ENCODE peak calls at places on chromosomes 2 and 18, in nine cellular contexts. K is left lung, P is esophagus squamous epithelium, S is uterus, X is K562, A is right lobe of liver, Y is hepatocyte, F is mesendoderm, T is lower lobe of right lung. U is an unnamed sample.
A peak's percentile ranks its signal among the peaks of the same experiment; 100 is the strongest.

GRCh38 chr2:144942516-144943256 is 422.8 kb upstream of the ZEB2 start:
- DNase-seq in K (no peak), P (no peak), S (no peak), X (peak; percentile 32), A (no peak), Y (peak; percentile 25), F (no peak), T (no peak), U (no peak)

GRCh38 chr2:238063414-238064189 is 2.8 kb downstream of the SCLY start:
- DNase-seq in K (no peak), P (no peak), S (no peak), X (no peak), A (peak; percentile 65), Y (no peak), F (no peak), T (no peak), U (peak; percentile 18)

GRCh38 chr2:7052404-7052803 is 135.2 kb downstream of the RNF144A start:
- DNase-seq in K (no peak), P (no peak), S (no peak), X (no peak), A (no peak), Y (no peak), F (no peak), T (no peak), U (no peak)

GRCh38 chr2:62505649-62506420 is at the start of gene TMEM17:
- DNase-seq in K (peak; percentile 91), P (peak; percentile 16), S (peak; percentile 95), X (peak; percentile 87), A (peak; percentile 95), Y (peak; percentile 93), F (peak; percentile 96), T (peak; percentile 93), U (peak; percentile 91)

GRCh38 chr2:74131901-74132300 is 15.8 kb downstream of the BOLA3 start:
- DNase-seq in K (no peak), P (no peak), S (no peak), X (peak; percentile 88), A (no peak), Y (no peak), F (no peak), T (no peak), U (no peak)

GRCh38 chr2:122627388-122627787 is 871.9 kb downstream of the TSN start:
- DNase-seq in K (no peak), P (no peak), S (no peak), X (no peak), A (no peak), Y (no peak), F (no peak), T (no peak), U (no peak)

GRCh38 chr2:174939046-174939445 is 66.1 kb downstream of the CHN1 start:
- DNase-seq in K (no peak), P (no peak), S (no peak), X (no peak), A (no peak), Y (no peak), F (no peak), T (no peak), U (no peak)

GRCh38 chr2:174729797-174730529 is 34.3 kb downstream of the CHRNA1 start:
- DNase-seq in K (no peak), P (no peak), S (no peak), X (no peak), A (no peak), Y (peak; percentile 35), F (peak; percentile 45), T (no peak), U (no peak)

GRCh38 chr2:135925571-135925970 is 49.3 kb upstream of the MCM6 start:
- DNase-seq in K (no peak), P (no peak), S (no peak), X (no peak), A (no peak), Y (no peak), F (no peak), T (no peak), U (no peak)

GRCh38 chr18:74951165-74951760 is 257.7 kb downstream of the PTGR3 start:
- DNase-seq in K (peak; percentile 66), P (no peak), S (no peak), X (no peak), A (no peak), Y (peak; percentile 39), F (no peak), T (peak; percentile 75), U (no peak)

GRCh38 chr2:1886405-1886992 is 142.2 kb upstream of the PXDN start:
- DNase-seq in K (peak; percentile 56), P (no peak), S (peak; percentile 25), X (peak; percentile 57), A (peak; percentile 77), Y (peak; percentile 88), F (peak; percentile 80), T (peak; percentile 77), U (peak; percentile 62)

GRCh38 chr2:162732946-162733698 is 105.4 kb downstream of the KCNH7 start:
- DNase-seq in K (no peak), P (no peak), S (no peak), X (no peak), A (no peak), Y (peak; percentile 32), F (peak; percentile 27), T (no peak), U (no peak)

GRCh38 chr2:239438968-239439367 is 38.1 kb upstream of the HDAC4 start:
- DNase-seq in K (no peak), P (no peak), S (no peak), X (no peak), A (no peak), Y (no peak), F (no peak), T (no peak), U (no peak)

GRCh38 chr2:239438368-239438767 is 37.5 kb upstream of the HDAC4 start:
- DNase-seq in K (no peak), P (no peak), S (no peak), X (no peak), A (no peak), Y (no peak), F (no peak), T (no peak), U (no peak)

GRCh38 chr2:239436076-239436475 is 35.3 kb upstream of the HDAC4 start:
- DNase-seq in K (no peak), P (no peak), S (no peak), X (no peak), A (no peak), Y (no peak), F (peak; percentile 17), T (no peak), U (no peak)

GRCh38 chr2:239439383-239440315 is 38.8 kb upstream of the HDAC4 start:
- DNase-seq in K (no peak), P (no peak), S (no peak), X (no peak), A (no peak), Y (no peak), F (no peak), T (no peak), U (peak; percentile 28)

GRCh38 chr2:239436669-239437325 is 36.0 kb upstream of the HDAC4 start:
- DNase-seq in K (no peak), P (no peak), S (no peak), X (no peak), A (no peak), Y (no peak), F (no peak), T (no peak), U (no peak)
- H3K4me1 ChIP-seq in K (no peaks in the 10 kb centered on the region), P (peaks cover 20% of the 10 kb centered on the region), S (no peaks in the 10 kb centered on the region), X (no peaks in the 10 kb centered on the region), A (no peaks in the 10 kb centered on the region), Y (peaks cover 12% of the 10 kb centered on the region), F (no peaks in the 10 kb centered on the region), T (peaks cover 16% of the 10 kb centered on the region), U (peaks cover 13% of the 10 kb centered on the region)

DNA sequence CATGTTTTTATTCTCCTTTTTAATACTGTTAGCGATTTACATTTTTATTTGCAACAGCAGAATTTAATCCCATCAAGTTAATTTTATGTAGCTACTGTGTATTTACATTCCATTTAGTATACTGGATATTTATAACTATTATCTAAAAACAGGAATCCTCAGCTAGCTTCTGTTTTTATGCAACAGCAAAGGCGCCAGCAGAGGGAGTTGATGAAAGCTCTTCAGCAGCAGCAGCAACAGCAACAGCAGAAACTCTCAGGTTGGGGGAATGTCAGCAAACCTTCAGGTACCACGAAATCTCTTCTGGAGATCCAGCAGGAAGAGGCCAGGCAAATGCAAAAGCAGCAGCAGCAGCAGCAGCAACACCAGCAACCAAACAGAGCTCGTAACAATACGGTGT is 26.2 kb upstream of the SNORC start:
- DNase-seq in K (no peak), P (no peak), S (no peak), X (no peak), A (no peak), Y (no peak), F (peak; percentile 34), T (no peak), U (no peak)
- H3K27ac ChIP-seq in K (no peak overlapping the region), P (no peak overlapping the region), S (no peak overlapping the region), X (no peak overlapping the region), A (no peak overlapping the region), Y (no peak overlapping the region), F (no peak overlapping the region), T (no peak overlapping the region), U (no peak overlapping the region)

GRCh38 chr18:79405781-79406575 is 10.2 kb downstream of the NFATC1 start:
- DNase-seq in K (peak; percentile 87), P (peak; percentile 73), S (no peak), X (no peak), A (peak; percentile 79), Y (no peak), F (no peak), T (peak; percentile 84), U (peak; percentile 78)
- H3K4me3 ChIP-seq in K (peak overlapping the region; percentile 26), P (no peak overlapping the region), S (no peak overlapping the region), X (no peak overlapping the region), A (no peak overlapping the region), Y (no peak overlapping the region), F (no peak overlapping the region), T (peak overlapping the region; percentile 33), U (no peak overlapping the region)

GRCh38 chr2:235643680-235644117 is 149.9 kb downstream of the AGAP1 start:
- DNase-seq in K (no peak), P (no peak), S (no peak), X (peak; percentile 13), A (no peak), Y (no peak), F (peak; percentile 75), T (no peak), U (no peak)
- H3K4me1 ChIP-seq in K (peaks cover 19% of the 10 kb centered on the region), P (peaks cover 25% of the 10 kb centered on the region), S (no peaks in the 10 kb centered on the region), X (peaks cover 12% of the 10 kb centered on the region), A (no peaks in the 10 kb centered on the region), Y (peaks cover 19% of the 10 kb centered on the region), F (no peaks in the 10 kb centered on the region), T (peaks cover 37% of the 10 kb centered on the region), U (no peaks in the 10 kb centered on the region)

GRCh38 chr18:36307513-36307912 is 10.0 kb downstream of the FHOD3 start:
- DNase-seq in K (no peak), P (no peak), S (no peak), X (no peak), A (no peak), Y (no peak), F (no peak), T (no peak), U (no peak)

GRCh38 chr18:36309436-36310391 is 12.2 kb downstream of the FHOD3 start:
- DNase-seq in K (peak; percentile 45), P (no peak), S (no peak), X (no peak), A (no peak), Y (peak; percentile 58), F (no peak), T (no peak), U (peak; percentile 50)

GRCh38 chr18:36311026-36311570 is 13.6 kb downstream of the FHOD3 start:
- DNase-seq in K (no peak), P (no peak), S (no peak), X (no peak), A (no peak), Y (no peak), F (no peak), T (no peak), U (no peak)

GRCh38 chr18:36305375-36305774 is 7.9 kb downstream of the FHOD3 start:
- DNase-seq in K (no peak), P (no peak), S (no peak), X (no peak), A (no peak), Y (no peak), F (no peak), T (no peak), U (no peak)

GRCh38 chr18:36308711-36309435 is 11.4 kb downstream of the FHOD3 start:
- DNase-seq in K (no peak), P (no peak), S (no peak), X (no peak), A (no peak), Y (no peak), F (no peak), T (no peak), U (no peak)
- H3K27ac ChIP-seq in K (no peak overlapping the region), P (peak overlapping the region; percentile 11), S (no peak overlapping the region), X (no peak overlapping the region), A (no peak overlapping the region), Y (no peak overlapping the region), F (no peak overlapping the region), T (no peak overlapping the region), U (peak overlapping the region; percentile 48)

U was measured in right atrium auricular region.